ENCODE peak calls at places on chromosome 2, in seven cellular contexts. J is activated CD4-positive, alpha-beta T cell treated with anti-CD3 and anti-CD28 coated beads for 36 hours; B is NCI-H446 treated with DMSO at 0.1 percent for 48 hours; Q is stimulated activated CD4-positive, alpha-beta T cell treated with anti-CD3 and anti-CD28 coated beads, Interleukin-15, amount 100 ng/mL, for 1 hour; A is frontal cortex; K is C1 segment of cervical spinal cord; U is caudate nucleus. F is an unnamed sample.

GRCh38 chr2:44972771-44973535 is 31.5 kb downstream of the SIX3 start:
- DNase-seq in B (no peak), J (no peak), Q (no peak), A (no peak), K (no peak), U (no peak), F (no peak)

GRCh38 chr2:217714268-217714643 is 288.5 kb downstream of the TNS1 start:
- DNase-seq in B (no peak), A (peak; percentile 64), J (no peak), U (peak; percentile 78), K (peak; percentile 92), Q (no peak), F (peak; percentile 94)

GRCh38 chr2:769771-770170 is 92.6 kb upstream of the TMEM18 start:
- DNase-seq in K (no peak), U (no peak), A (no peak), J (peak; percentile 22), B (no peak), Q (no peak), F (no peak)

GRCh38 chr2:210654091-210654490 is 97.7 kb downstream of the CPS1 start:
- DNase-seq in A (no peak), Q (no peak), J (no peak), B (no peak), U (no peak), K (no peak), F (no peak)

GRCh38 chr2:15119722-15120175 is 441.4 kb downstream of the NBAS start:
- DNase-seq in U (no peak), K (no peak), A (no peak), B (no peak), J (no peak), Q (no peak), F (no peak)

GRCh38 chr2:9095690-9096089 is 92.2 kb upstream of the MBOAT2 start:
- DNase-seq in A (peak; percentile 80), B (no peak), J (no peak), K (no peak), U (peak; percentile 12), Q (no peak), F (peak; percentile 31)

GRCh38 chr2:129885735-129886134 is 93.7 kb upstream of the RAB6C start:
- DNase-seq in B (no peak), Q (no peak), U (no peak), J (no peak), A (no peak), K (no peak), F (no peak)

GRCh38 chr2:39403311-39403710 is 33.8 kb downstream of the MAP4K3 start:
- DNase-seq in A (no peak), B (no peak), U (no peak), K (no peak), Q (no peak), J (peak; percentile 44), F (no peak)

GRCh38 chr2:18345848-18346247 is 214.6 kb downstream of the RDH14 start:
- DNase-seq in Q (no peak), U (no peak), J (no peak), B (peak; percentile 69), A (no peak), K (no peak), F (no peak)

GRCh38 chr2:141062443-141062842 is 1068.4 kb downstream of the LRP1B start:
- DNase-seq in U (no peak), J (no peak), K (no peak), B (peak; percentile 56), A (no peak), Q (no peak), F (no peak)

GRCh38 chr2:225074366-225074765 is 32.1 kb upstream of the DOCK10 start:
- DNase-seq in J (no peak), A (no peak), K (no peak), B (no peak), U (no peak), Q (no peak), F (no peak)

GRCh38 chr2:135121016-135121657 is 69.0 kb downstream of the RAB3GAP1 start:
- DNase-seq in U (no peak), J (no peak), A (no peak), K (no peak), Q (no peak), B (no peak), F (no peak)

F was measured in dorsolateral prefrontal cortex.